ENCODE peak calls at places on chromosome 14, in six cellular contexts. W, J, A, N, F and Z are unnamed samples.

GRCh38 chr14:101174522-101174838 is 271.0 kb upstream of the RTL1 start:
- DNase-seq in F (no peak), A (no peak), W (no peak), J (no peak), N (no peak), Z (peak)

GRCh38 chr14:65231286-65231980 is 129.1 kb upstream of the MAX start:
- DNase-seq in J (no peak), A (no peak), N (no peak), W (no peak), F (no peak), Z (no peak)

GRCh38 chr14:49303952-49304516 is 282.1 kb downstream of the RPS29 start:
- DNase-seq in A (no peak), N (peak), J (no peak), W (no peak), F (peak), Z (no peak)

GRCh38 chr14:34043627-34044372 is 92.9 kb upstream of the EGLN3 start:
- DNase-seq in W (no peak), J (no peak), F (peak), A (peak), N (peak), Z (no peak)

GRCh38 chr14:100988411-100988900 is 84.9 kb upstream of the RTL1 start:
- DNase-seq in N (no peak), A (no peak), W (no peak), F (no peak), J (no peak), Z (no peak)

GRCh38 chr14:48275301-48275700 is 599.9 kb upstream of the MDGA2 start:
- DNase-seq in J (no peak), A (no peak), F (no peak), W (no peak), N (no peak), Z (no peak)

GRCh38 chr14:24403294-24404013 is 4.7 kb downstream of the NYNRIN start:
- DNase-seq in W (no peak), F (no peak), J (no peak), A (no peak), N (no peak), Z (no peak)

GRCh38 chr14:90132821-90133570 is 71.2 kb downstream of the KCNK13 start:
- DNase-seq in J (no peak), W (no peak), N (no peak), A (no peak), F (no peak), Z (no peak)

GRCh38 chr14:52355016-52355430 is 40.9 kb downstream of the PTGER2 start:
- DNase-seq in F (peak), A (no peak), W (no peak), N (peak), J (no peak), Z (no peak)

GRCh38 chr14:80278293-80279037 is 67.2 kb upstream of the DIO2 start:
- DNase-seq in F (no peak), N (no peak), J (no peak), W (no peak), A (no peak), Z (no peak)